ENCODE peak calls at places on chromosomes 11 and 22, in six cellular contexts. A is astrocyte of the spinal cord, V is mammary epithelial cell, E is AG04450, I is WERI-Rb-1, F is right atrium auricular region. K is an unnamed sample.

GRCh38 chr11:86795962-86796361 is 4.4 kb upstream of the PRSS23 start:
- DNase-seq in A (no peak), V (peak), E (no peak), I (no peak), F (no peak), K (no peak)

GRCh38 chr22:40015346-40015976 is 20.7 kb downstream of the FAM83F start:
- DNase-seq in A (no peak), V (no peak), E (no peak), I (no peak), F (no peak), K (no peak)

GRCh38 chr11:131038597-131038996 is 122.3 kb upstream of the SNX19 start:
- DNase-seq in A (no peak), V (peak), E (no peak), I (peak), F (no peak), K (no peak)

GRCh38 chr11:126431401-126432064 is 76.0 kb downstream of the ST3GAL4 start:
- DNase-seq in A (peak), V (no peak), E (no peak), I (no peak), F (peak), K (no peak)

GRCh38 chr11:45655347-45655756 is 10.1 kb downstream of the CHST1 start:
- DNase-seq in A (peak), V (peak), E (peak), I (peak), F (peak), K (peak)

GRCh38 chr11:29530961-29531360 is 485.9 kb downstream of the KCNA4 start:
- DNase-seq in A (no peak), V (no peak), E (no peak), I (no peak), F (no peak), K (no peak)

GRCh38 chr11:32448232-32448631 is 12.9 kb upstream of the WT1 start:
- DNase-seq in A (no peak), V (no peak), E (no peak), I (no peak), F (no peak), K (no peak)

GRCh38 chr11:96964661-96965060 is 574.8 kb downstream of the JRKL start:
- DNase-seq in A (no peak), V (no peak), E (no peak), I (no peak), F (no peak), K (no peak)

GRCh38 chr11:102187416-102188125 is 77.3 kb downstream of the YAP1 start:
- DNase-seq in A (peak), V (no peak), E (no peak), I (no peak), F (no peak), K (no peak)

GRCh38 chr11:131841028-131841427 is 470.6 kb downstream of the NTM start:
- DNase-seq in A (no peak), V (no peak), E (no peak), I (no peak), F (no peak), K (no peak)

GRCh38 chr11:12050911-12051667 is 42.7 kb upstream of the DKK3 start:
- DNase-seq in A (no peak), V (no peak), E (no peak), I (no peak), F (peak), K (no peak)

GRCh38 chr11:12842933-12843636 is 166.0 kb upstream of the RASSF10 start:
- DNase-seq in A (peak), V (peak), E (no peak), I (peak), F (no peak), K (no peak)

GRCh38 chr22:27318516-27318915 is 483.0 kb downstream of the MN1 start:
- DNase-seq in A (peak), V (no peak), E (no peak), I (no peak), F (no peak), K (no peak)

GRCh38 chr11:125934473-125934872 is 11.4 kb upstream of the VSIG10L2 start:
- DNase-seq in A (no peak), V (no peak), E (no peak), I (no peak), F (peak), K (no peak)

GRCh38 chr11:27124514-27125264 is 84.1 kb downstream of the BBOX1 start:
- DNase-seq in A (peak), V (peak), E (no peak), I (no peak), F (no peak), K (no peak)

GRCh38 chr11:17771841-17772401 is 37.3 kb downstream of the KCNC1 start:
- DNase-seq in A (no peak), V (no peak), E (no peak), I (no peak), F (no peak), K (no peak)

GRCh38 chr11:134639586-134640330 is 227.7 kb upstream of the B3GAT1 start:
- DNase-seq in A (no peak), V (no peak), E (no peak), I (peak), F (no peak), K (peak)

GRCh38 chr11:64092119-64092760 is 56.5 kb downstream of the FLRT1 start:
- DNase-seq in A (no peak), V (no peak), E (no peak), I (no peak), F (no peak), K (no peak)

GRCh38 chr11:2303627-2304155 is 1.9 kb downstream of the TSPAN32 start:
- DNase-seq in A (no peak), V (no peak), E (no peak), I (peak), F (peak), K (no peak)

GRCh38 chr11:5368502-5369043 is 15.0 kb upstream of the OR51M1 start:
- DNase-seq in A (no peak), V (no peak), E (no peak), I (no peak), F (no peak), K (no peak)

GRCh38 chr11:2138436-2139117 is 612 bp downstream of the IGF2 start:
- DNase-seq in A (no peak), V (no peak), E (no peak), I (no peak), F (no peak), K (no peak)

GRCh38 chr22:50641696-50642607 is 14.0 kb upstream of the ARSA start:
- DNase-seq in A (peak), V (no peak), E (no peak), I (no peak), F (no peak), K (no peak)

GRCh38 chr11:8093931-8094575 is 13.0 kb downstream of the TUB start:
- DNase-seq in A (no peak), V (no peak), E (no peak), I (no peak), F (peak), K (no peak)

GRCh38 chr11:64230209-64230984 is at the start of gene DNAJC4:
- DNase-seq in A (peak), V (peak), E (peak), I (peak), F (peak), K (no peak)

GRCh38 chr11:13016415-13016814 is 7.3 kb downstream of the RASSF10 start:
- DNase-seq in A (no peak), V (peak), E (no peak), I (no peak), F (no peak), K (no peak)

GRCh38 chr11:1829039-1829820 is 5.6 kb upstream of the SYT8 start:
- DNase-seq in A (peak), V (peak), E (no peak), I (peak), F (no peak), K (no peak)

GRCh38 chr11:47538741-47539575 is 14.0 kb downstream of the CELF1 start:
- DNase-seq in A (no peak), V (no peak), E (no peak), I (no peak), F (no peak), K (no peak)

GRCh38 chr11:46298699-46299424 is 21.4 kb downstream of the CREB3L1 start:
- DNase-seq in A (peak), V (peak), E (no peak), I (no peak), F (no peak), K (no peak)

GRCh38 chr11:121035823-121036222 is 11.9 kb downstream of the TBCEL start:
- DNase-seq in A (no peak), V (no peak), E (no peak), I (no peak), F (no peak), K (no peak)

GRCh38 chr11:78961186-78961782 is 386.6 kb upstream of the NARS2 start:
- DNase-seq in A (peak), V (peak), E (no peak), I (peak), F (no peak), K (no peak)

DNA sequence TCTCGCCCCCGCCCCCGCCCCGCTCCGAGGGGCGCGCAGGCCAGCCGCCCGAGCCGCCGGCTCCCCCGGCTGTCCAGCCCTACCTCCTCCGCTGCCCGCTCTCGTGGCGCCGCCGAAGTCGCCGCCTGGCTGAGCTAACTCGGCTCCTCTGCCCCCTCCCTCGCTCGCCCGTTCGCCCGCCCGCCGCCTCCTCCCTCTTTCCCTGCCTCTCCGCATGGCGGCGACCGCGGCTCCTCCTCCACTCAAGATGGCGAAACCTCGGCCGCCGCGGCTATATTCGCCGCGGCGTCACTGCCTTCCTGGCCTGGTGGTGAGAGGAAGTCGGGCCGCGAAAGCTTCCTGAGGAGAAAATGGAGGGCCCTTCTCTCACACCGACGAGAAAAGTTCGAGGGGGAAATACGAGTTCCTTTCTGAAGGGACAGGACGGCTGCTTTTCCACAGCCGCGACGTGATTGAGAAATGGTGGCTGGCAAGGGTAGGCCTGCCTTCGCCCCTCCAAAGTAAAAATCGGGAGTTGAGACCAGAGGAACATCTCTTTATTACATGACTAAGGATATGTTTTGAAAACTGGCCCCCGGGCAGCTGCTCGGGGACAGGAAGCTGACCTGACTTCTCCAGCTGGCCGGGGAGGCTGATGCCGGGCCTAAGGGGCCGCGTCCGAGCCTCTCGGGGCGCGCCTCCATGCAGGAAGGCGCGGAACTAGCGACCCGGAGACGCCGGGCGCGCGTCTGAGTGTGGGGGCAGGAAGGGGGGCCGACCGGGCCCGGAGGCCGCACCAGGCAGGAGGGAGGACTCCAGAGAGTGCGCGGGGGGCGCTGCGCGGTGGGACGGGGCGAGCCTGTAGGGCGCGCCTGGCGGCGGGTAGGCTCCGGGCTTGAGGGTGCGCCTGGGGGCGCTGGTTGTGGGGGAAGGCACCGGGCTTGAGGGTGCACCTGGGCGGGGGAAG is at the start of gene DDX6:
- DNase-seq in A (peak), V (peak), E (peak), I (peak), F (peak), K (no peak)
- TF ChIP-seq CTCF in A (peak), V (no peak), E (peak), I (peak), F (no peak), K (peak)

GRCh38 chr11:77778549-77778948 is 42.0 kb downstream of the RSF1 start:
- DNase-seq in A (no peak), V (no peak), E (no peak), I (no peak), F (no peak), K (no peak)
- TF ChIP-seq CTCF in A (no peak), V (no peak), E (no peak), I (no peak), F (no peak), K (no peak)

GRCh38 chr11:124481365-124482323 is 36.1 kb upstream of the OR8B8 start:
- DNase-seq in A (peak), V (peak), E (peak), I (peak), F (no peak), K (no peak)

GRCh38 chr11:124482362-124483147 is 37.1 kb upstream of the OR8B8 start:
- DNase-seq in A (peak), V (no peak), E (no peak), I (no peak), F (no peak), K (peak)

GRCh38 chr11:124483422-124483821 is 37.9 kb upstream of the OR8B8 start:
- DNase-seq in A (no peak), V (no peak), E (no peak), I (no peak), F (no peak), K (no peak)
- TF ChIP-seq CTCF in A (no peak), V (no peak), E (no peak), I (no peak), F (no peak), K (no peak)

GRCh38 chr22:36773935-36774334 is 2.0 kb downstream of the IFT27 start:
- DNase-seq in A (peak), V (peak), E (no peak), I (no peak), F (no peak), K (no peak)
- TF ChIP-seq CTCF in A (peak), V (peak), E (peak), I (peak), F (no peak), K (peak)

GRCh38 chr11:62716816-62717215 is 9.3 kb downstream of the GNG3 start:
- DNase-seq in A (no peak), V (no peak), E (no peak), I (no peak), F (no peak), K (no peak)

GRCh38 chr11:62716206-62716605 is 8.7 kb downstream of the GNG3 start:
- DNase-seq in A (no peak), V (no peak), E (no peak), I (no peak), F (no peak), K (no peak)

GRCh38 chr11:62713343-62713742 is 5.9 kb downstream of the GNG3 start:
- DNase-seq in A (no peak), V (no peak), E (no peak), I (no peak), F (no peak), K (no peak)

GRCh38 chr11:62712861-62713260 is 5.4 kb downstream of the GNG3 start:
- DNase-seq in A (no peak), V (no peak), E (no peak), I (no peak), F (no peak), K (no peak)

GRCh38 chr11:62715150-62716130 is 8.0 kb downstream of the GNG3 start:
- DNase-seq in A (no peak), V (no peak), E (no peak), I (no peak), F (no peak), K (no peak)
- TF ChIP-seq CTCF in A (no peak), V (no peak), E (no peak), I (peak), F (no peak), K (no peak)

GRCh38 chr11:76721755-76722677 is 51.5 kb upstream of the LRRC32 start:
- DNase-seq in A (peak), V (peak), E (peak), I (peak), F (peak), K (peak)
- TF ChIP-seq CTCF in A (peak), V (peak), E (peak), I (peak), F (peak), K (peak)

DNA sequence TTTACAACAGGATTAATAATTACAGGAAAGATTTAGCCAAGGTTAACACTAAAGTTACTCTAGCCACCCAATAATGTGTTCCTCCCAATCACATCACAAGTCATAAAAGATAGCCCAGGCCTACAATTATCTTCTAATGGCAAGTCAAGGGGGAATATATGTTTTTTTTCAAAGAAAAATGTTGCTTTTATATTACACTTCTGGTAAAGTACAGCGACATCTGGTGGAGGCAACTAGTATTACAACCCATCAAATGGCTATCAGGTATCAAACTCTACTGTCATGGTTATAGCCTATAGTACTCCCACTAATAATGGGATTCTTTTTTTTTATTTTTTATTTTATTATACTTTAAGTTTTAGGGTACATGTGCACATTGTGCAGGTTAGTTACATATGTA is 71.8 kb downstream of the XRRA1 start:
- DNase-seq in A (peak), V (no peak), E (no peak), I (no peak), F (no peak), K (peak)
- TF ChIP-seq CTCF in A (peak), V (peak), E (peak), I (peak), F (no peak), K (peak)

DNA sequence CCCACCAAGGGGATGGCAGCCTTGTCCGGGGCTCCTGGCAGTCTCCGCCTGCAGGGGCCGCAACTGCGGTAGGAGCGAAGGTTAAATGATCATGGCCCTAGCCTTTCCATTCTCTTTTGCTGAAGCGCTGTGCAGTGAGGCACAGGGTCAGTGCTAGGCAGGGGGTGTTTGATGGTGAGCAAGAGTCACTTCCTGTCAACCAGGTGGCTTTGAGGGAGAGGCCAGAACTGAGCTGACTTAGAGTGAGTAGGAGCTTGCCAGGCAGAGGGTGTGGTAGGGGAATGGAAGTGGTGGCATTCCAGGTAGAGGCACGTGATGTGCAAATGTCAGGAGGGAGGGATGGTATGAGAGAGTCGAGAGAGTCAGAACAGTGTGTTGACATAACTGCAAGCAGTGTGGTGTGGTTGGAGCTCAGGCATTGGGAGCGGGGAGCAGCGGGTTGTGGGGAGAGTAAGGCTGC is 33.1 kb downstream of the AMPD3 start:
- DNase-seq in A (no peak), V (peak), E (no peak), I (no peak), F (peak), K (peak)
- TF ChIP-seq CTCF in A (no peak), V (no peak), E (no peak), I (no peak), F (no peak), K (peak)

GRCh38 chr22:48414662-48415061 is 1413.0 kb downstream of the BRD1 start:
- DNase-seq in A (no peak), V (no peak), E (no peak), I (no peak), F (no peak), K (no peak)
- TF ChIP-seq CTCF in A (no peak), V (no peak), E (no peak), I (no peak), F (no peak), K (no peak)

DNA sequence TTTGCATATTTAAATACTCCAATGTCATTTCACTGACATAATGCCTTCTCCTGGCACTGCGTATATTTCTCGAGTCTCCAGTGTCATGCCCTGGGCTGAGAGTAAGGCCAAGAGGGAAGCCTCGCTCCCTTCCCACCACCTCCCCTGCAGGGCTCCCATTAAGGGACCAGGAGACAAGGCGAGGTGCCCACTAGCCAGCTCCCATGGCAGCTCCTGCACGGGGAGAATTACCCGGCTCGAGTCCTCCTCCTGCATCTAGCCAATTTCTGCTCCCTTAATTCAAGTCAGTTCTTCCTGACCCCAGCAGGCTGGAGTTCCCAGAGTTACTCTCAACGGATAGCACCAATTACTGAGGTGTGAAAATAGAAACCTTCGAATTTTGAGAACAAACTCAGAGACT is 31.9 kb downstream of the OPCML start:
- DNase-seq in A (no peak), V (no peak), E (no peak), I (no peak), F (no peak), K (no peak)
- TF ChIP-seq CTCF in A (no peak), V (no peak), E (no peak), I (no peak), F (no peak), K (no peak)

K was measured in keratinocyte.